ENCODE peak calls at places on chromosome 14, in four cellular contexts. One of them, this sample, is unnamed.

GRCh38 chr14:91866061-91866460 is 1.3 kb downstream of the TC2N start:
- DNase-seq in K562: no peak
- DNase-seq in HCT116: no peak
- DNase-seq in HepG2: no peak
- DNase-seq in this sample: no peak

GRCh38 chr14:59566281-59566680 is 10.3 kb downstream of the CCDC175 start:
- DNase-seq in K562: no peak
- DNase-seq in HCT116: no peak
- DNase-seq in HepG2: no peak
- DNase-seq in this sample: no peak

GRCh38 chr14:55038708-55039107 is 11.7 kb downstream of the SOCS4 start:
- DNase-seq in K562: no peak
- DNase-seq in HCT116: no peak
- DNase-seq in HepG2: no peak
- DNase-seq in this sample: no peak

GRCh38 chr14:99616832-99617488 is 13.0 kb upstream of the CCDC85C start:
- DNase-seq in K562: no peak
- DNase-seq in HCT116: no peak
- DNase-seq in HepG2: no peak
- DNase-seq in this sample: no peak

GRCh38 chr14:68097727-68098126 is 278.1 kb downstream of the RAD51B start:
- DNase-seq in K562: no peak
- DNase-seq in HCT116: no peak
- DNase-seq in HepG2: no peak
- DNase-seq in this sample: no peak

GRCh38 chr14:76690502-76691105 is 70.7 kb upstream of the VASH1 start:
- DNase-seq in K562: no peak
- DNase-seq in HCT116: no peak
- DNase-seq in HepG2: no peak
- DNase-seq in this sample: peak; percentile 87

GRCh38 chr14:102789349-102789748 is 12.1 kb downstream of the TRAF3 start:
- DNase-seq in K562: no peak
- DNase-seq in HCT116: no peak
- DNase-seq in HepG2: no peak
- DNase-seq in this sample: no peak

GRCh38 chr14:52923902-52924575 is 26.8 kb downstream of the FERMT2 start:
- DNase-seq in K562: no peak
- DNase-seq in HCT116: no peak
- DNase-seq in HepG2: peak; percentile 43
- DNase-seq in this sample: peak; percentile 26

GRCh38 chr14:65847065-65847847 is 434.7 kb downstream of the FUT8 start:
- DNase-seq in K562: no peak
- DNase-seq in HCT116: no peak
- DNase-seq in HepG2: no peak
- DNase-seq in this sample: no peak

GRCh38 chr14:61326847-61327246 is 5.5 kb downstream of the PRKCH start:
- DNase-seq in K562: no peak
- DNase-seq in HCT116: no peak
- DNase-seq in HepG2: no peak
- DNase-seq in this sample: no peak

GRCh38 chr14:95320076-95320895 is 578 bp upstream of the CLMN start:
- DNase-seq in K562: no peak
- DNase-seq in HCT116: no peak
- DNase-seq in HepG2: no peak
- DNase-seq in this sample: no peak

GRCh38 chr14:95218472-95219193 is 61.3 kb upstream of the DICER1 start:
- DNase-seq in K562: no peak
- DNase-seq in HCT116: no peak
- DNase-seq in HepG2: no peak
- DNase-seq in this sample: no peak

DNA sequence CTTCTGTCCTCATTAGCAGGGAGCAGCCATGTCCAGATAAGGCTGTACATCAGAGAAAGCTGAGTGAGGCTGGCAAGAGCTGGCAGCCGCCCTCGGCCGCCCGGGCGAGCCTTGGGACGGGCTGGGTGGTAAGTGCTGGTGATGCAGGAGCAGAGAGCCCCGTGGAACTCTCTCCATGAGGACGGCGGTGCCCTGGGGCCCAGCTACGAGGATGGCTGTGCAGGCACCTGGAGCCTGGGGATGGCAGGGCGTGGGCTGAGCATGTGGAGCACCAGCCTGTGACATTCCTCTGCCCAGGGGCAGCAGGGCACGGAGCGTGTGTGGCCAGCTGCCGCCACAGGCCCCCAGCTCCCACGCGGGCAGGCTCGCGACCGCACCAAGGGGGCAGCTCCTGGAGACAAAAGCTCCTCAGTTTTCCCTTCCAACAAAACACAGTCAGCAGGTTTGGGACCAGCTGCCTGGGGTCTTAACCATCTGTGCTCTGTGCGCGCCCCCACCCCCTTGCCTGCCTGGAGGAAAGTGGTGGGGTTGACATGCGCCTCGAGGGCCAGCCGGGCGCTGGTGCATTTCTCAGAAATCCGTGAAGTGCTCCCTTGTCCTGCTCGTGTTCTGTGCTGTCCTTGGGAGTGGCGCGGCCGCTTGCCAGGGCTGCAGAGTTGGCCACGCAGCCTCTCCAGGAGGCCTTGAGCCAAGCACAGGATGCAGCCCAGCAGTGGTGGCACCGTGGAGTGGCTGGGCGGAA is 21.4 kb downstream of the PACS2 start:
- DNase-seq in K562: no peak
- DNase-seq in HCT116: no peak
- DNase-seq in HepG2: no peak
- DNase-seq in this sample: no peak
- TF ChIP-seq JUND in K562: no peak
- TF ChIP-seq JUND in HCT116: no peak
- TF ChIP-seq JUND in HepG2: no peak
- TF ChIP-seq JUND in this sample: no peak

DNA sequence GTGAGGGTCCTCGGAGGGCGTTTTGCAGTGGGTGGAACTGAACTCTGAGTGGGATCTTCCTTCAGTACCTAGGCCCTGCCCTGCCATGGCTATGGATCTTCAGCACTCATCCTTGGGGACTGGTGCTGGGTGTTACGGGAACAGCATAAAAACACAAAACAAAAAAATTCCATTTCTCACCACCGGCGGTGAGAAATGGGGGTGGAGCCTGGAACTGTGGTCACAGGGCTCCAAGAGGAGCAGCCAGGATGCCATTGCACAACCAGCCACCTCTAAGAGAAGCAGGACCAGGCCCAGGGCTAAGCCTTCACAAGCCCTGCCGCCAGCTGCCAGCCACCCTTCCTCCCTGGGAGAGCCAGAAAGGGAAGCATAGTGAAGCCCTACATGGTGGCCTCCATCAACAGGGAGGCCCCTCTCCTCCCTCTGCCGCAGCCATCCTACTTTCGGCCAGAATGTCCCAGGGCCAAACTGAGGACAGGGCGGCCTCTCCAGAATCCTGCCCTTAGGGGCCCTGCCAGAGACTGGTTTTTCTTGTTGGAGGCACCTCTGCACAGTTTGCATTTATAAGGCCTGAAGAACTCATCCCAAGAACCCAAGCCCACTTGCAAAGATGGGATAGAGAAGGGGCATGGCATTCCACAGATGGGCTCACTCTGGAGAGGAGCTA is 76.5 kb downstream of the VCPKMT start:
- DNase-seq in K562: no peak
- DNase-seq in HCT116: no peak
- DNase-seq in HepG2: peak; percentile 39
- DNase-seq in this sample: no peak
- TF ChIP-seq JUND in K562: no peak
- TF ChIP-seq JUND in HCT116: no peak
- TF ChIP-seq JUND in HepG2: no peak
- TF ChIP-seq JUND in this sample: no peak

DNA sequence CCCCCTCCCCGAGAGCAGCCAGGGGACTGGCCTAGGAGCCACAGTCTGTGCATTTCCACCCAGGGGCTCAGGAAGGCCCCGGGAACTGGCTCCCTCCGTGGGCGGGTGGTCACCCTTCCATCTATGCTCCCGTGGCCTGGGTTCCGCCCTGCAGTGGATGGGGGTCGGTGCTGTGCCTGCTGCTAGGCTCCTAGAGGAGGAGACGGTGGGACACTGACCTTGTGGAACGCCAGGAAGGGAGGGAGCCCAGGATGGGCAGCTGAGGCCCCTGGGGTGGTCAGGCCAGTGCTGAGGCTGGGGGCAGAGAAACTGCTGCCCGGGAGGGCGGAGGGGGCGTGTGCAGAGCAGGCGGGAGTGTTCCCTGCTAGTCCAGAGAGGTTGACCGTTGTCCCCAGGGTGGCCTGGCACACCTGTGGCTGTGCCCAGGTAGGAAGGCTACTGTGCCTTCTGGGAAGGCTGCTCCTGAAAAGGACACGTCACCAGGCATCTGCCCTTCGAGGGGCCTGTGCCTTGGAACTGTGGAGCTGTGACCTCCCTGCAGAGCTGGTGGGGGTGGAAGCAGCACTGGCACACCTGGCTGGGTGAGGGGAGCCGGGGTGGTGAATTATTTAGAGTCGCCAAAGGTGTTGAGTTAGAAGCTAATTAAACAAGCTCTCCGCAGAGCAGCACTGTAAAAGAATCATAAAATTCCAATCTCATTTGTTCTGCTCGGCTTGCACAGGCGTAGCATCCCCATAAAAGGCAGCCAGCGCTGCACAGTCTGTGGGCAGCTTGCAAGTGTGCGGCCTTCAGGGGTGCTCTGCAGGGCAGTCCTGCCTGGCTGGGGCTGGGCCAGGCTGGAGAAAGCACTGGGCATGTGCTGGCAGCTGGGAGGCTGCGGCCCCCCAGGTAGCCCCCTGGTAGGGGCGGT is 145.1 kb downstream of the KIF26A start:
- DNase-seq in K562: no peak
- DNase-seq in HCT116: no peak
- DNase-seq in HepG2: no peak
- DNase-seq in this sample: no peak
- TF ChIP-seq JUND in K562: no peak
- TF ChIP-seq JUND in HCT116: no peak
- TF ChIP-seq JUND in HepG2: no peak
- TF ChIP-seq JUND in this sample: no peak

GRCh38 chr14:71441142-71441541 is 491.1 kb upstream of the RGS6 start:
- DNase-seq in K562: no peak
- DNase-seq in HCT116: no peak
- DNase-seq in HepG2: no peak
- DNase-seq in this sample: no peak

GRCh38 chr14:71442503-71442902 is 489.7 kb upstream of the RGS6 start:
- DNase-seq in K562: no peak
- DNase-seq in HCT116: no peak
- DNase-seq in HepG2: no peak
- DNase-seq in this sample: no peak

GRCh38 chr14:71438684-71439083 is 493.5 kb upstream of the RGS6 start:
- DNase-seq in K562: no peak
- DNase-seq in HCT116: no peak
- DNase-seq in HepG2: no peak
- DNase-seq in this sample: no peak

GRCh38 chr14:71437870-71438269 is 494.4 kb upstream of the RGS6 start:
- DNase-seq in K562: no peak
- DNase-seq in HCT116: no peak
- DNase-seq in HepG2: no peak
- DNase-seq in this sample: no peak

GRCh38 chr14:71439247-71439646 is 493.0 kb upstream of the RGS6 start:
- DNase-seq in K562: no peak
- DNase-seq in HCT116: no peak
- DNase-seq in HepG2: no peak
- DNase-seq in this sample: no peak
- TF ChIP-seq JUND in K562: no peak
- TF ChIP-seq JUND in HCT116: no peak
- TF ChIP-seq JUND in HepG2: no peak
- TF ChIP-seq JUND in this sample: no peak

DNA sequence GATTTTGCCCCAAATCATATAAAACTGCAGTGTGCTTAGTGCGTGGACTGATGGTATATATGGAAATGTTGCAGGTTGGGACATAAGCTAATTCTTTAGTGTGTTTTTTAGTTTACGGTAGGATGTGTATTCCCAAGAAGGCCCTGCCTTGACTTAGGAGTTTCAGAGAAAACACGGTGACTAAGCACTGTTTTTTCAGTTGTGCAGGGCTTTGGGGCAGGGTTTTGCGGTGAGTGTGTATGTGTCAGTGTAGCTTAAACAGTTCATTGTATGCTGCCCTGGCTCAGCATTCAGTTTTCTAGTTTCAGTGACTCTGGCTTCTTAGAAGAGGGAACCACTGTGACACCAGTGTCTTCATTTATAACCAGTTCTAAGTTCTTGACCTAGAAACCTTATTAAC is 101.2 kb downstream of the AKAP6 start:
- DNase-seq in K562: no peak
- DNase-seq in HCT116: no peak
- DNase-seq in HepG2: no peak
- DNase-seq in this sample: no peak
- TF ChIP-seq JUND in K562: no peak
- TF ChIP-seq JUND in HCT116: no peak
- TF ChIP-seq JUND in HepG2: no peak
- TF ChIP-seq JUND in this sample: no peak

DNA sequence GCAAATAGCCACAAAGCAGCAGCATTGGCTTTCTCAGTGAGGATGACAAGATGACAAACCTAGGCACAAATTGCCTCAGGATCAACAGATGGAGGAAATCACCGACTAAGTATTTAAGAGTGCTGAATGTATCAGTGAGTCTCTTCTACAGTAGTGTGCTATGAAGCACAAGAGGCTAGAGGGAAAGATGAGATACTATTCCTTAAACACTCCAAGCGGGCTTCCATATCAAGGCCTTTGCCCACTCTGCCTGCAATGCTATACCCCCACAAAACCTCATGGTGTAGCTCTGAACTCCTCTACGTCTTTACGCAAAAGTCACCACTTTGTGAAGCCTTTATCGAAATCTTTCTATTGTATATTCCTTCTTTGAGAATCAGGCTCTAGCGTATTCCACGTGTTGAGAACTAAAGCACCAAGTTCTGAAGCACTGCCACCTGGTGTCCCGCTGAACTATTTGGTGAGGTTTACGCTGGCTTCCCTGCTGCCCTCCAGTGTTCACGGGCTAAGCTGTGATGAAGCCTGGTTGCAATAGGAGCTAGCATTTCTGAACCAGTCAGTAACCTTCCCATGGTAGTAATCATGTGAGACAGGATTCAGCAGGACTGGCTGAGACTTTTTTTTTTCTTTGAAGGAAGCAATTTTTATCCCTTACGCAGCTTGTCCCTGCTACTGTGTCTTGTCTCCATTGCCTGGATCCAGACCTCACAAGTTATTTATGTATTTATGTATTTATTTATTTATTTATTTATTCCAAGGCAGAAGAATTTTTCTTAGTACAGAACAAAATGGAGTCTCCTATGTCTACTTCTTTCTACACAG is 426.5 kb upstream of the OR4E1 start:
- DNase-seq in K562: peak; percentile 5
- DNase-seq in HCT116: peak; percentile 61
- DNase-seq in HepG2: peak; percentile 90
- DNase-seq in this sample: peak; percentile 15
- TF ChIP-seq JUND in K562: no peak
- TF ChIP-seq JUND in HCT116: no peak
- TF ChIP-seq JUND in HepG2: peak; percentile 6
- TF ChIP-seq JUND in this sample: no peak

This sample was measured in T47D.